ENCODE peak calls at places on chromosomes 16 and 17, in four cellular contexts. I is activated CD8-positive, alpha-beta T cell treated with anti-CD3 and anti-CD28 coated beads, Interleukin-2, amount 10 ng/mL, durations not matched to agents 7 days and 5 days; Y is sciatic nerve; S is CD4-positive, alpha-beta T cell. P is an unnamed sample.

GRCh38 chr16:79184464-79184863 is 416.1 kb downstream of the MAF start:
- ATAC-seq in S (no peak), I (no peak), Y (no peak), P (no peak)

GRCh38 chr17:77424585-77425344 is 284.0 kb downstream of the SEC14L1 start:
- ATAC-seq in S (no peak), I (no peak), Y (peak), P (no peak)

GRCh38 chr17:7809086-7809790 is 24.8 kb upstream of the KDM6B start:
- ATAC-seq in S (no peak), I (no peak), Y (no peak), P (no peak)

GRCh38 chr16:70659953-70660671 is 13.8 kb downstream of the IL34 start:
- ATAC-seq in I (no peak), S (no peak), Y (no peak), P (no peak)

GRCh38 chr17:72187544-72187943 is 66.7 kb downstream of the SOX9 start:
- ATAC-seq in Y (peak), S (no peak), I (no peak), P (no peak)

GRCh38 chr16:50685456-50686058 is 4.4 kb upstream of the SNX20 start:
- ATAC-seq in S (no peak), I (no peak), Y (no peak), P (no peak)

GRCh38 chr16:26360867-26361266 is 669.1 kb downstream of the HS3ST4 start:
- ATAC-seq in I (no peak), Y (no peak), S (no peak), P (no peak)

GRCh38 chr16:13873835-13874438 is 46.0 kb upstream of the ERCC4 start:
- ATAC-seq in I (no peak), Y (no peak), S (no peak), P (no peak)

GRCh38 chr17:44024853-44025252 is 10.1 kb upstream of the TMEM101 start:
- ATAC-seq in S (no peak), Y (no peak), I (no peak), P (no peak)